ENCODE peak calls at places on chromosomes 16 and 17, in six cellular contexts. One of them, this sample, is unnamed. For H3K4me1, the result is how much of the 10 kb centered on the place peaks cover.

GRCh38 chr16:11698271-11698689 is 30.0 kb downstream of the SNN start:
- DNase-seq in right lobe of liver: no peak
- DNase-seq in HCT116: no peak
- DNase-seq in mesendoderm: no peak
- DNase-seq in CD8-positive, alpha-beta T cell: no peak
- DNase-seq in testis: no peak
- DNase-seq in this sample: no peak

GRCh38 chr16:154223-155030 is 2.0 kb downstream of the HBZ start:
- DNase-seq in right lobe of liver: peak
- DNase-seq in HCT116: no peak
- DNase-seq in mesendoderm: peak
- DNase-seq in CD8-positive, alpha-beta T cell: no peak
- DNase-seq in testis: no peak
- DNase-seq in this sample: peak

GRCh38 chr16:72794986-72795385 is 252.9 kb downstream of the ZFHX3 start:
- DNase-seq in right lobe of liver: no peak
- DNase-seq in HCT116: no peak
- DNase-seq in mesendoderm: no peak
- DNase-seq in CD8-positive, alpha-beta T cell: no peak
- DNase-seq in testis: no peak
- DNase-seq in this sample: no peak

GRCh38 chr16:69276143-69277115 is 34.7 kb upstream of the VPS4A start:
- DNase-seq in right lobe of liver: no peak
- DNase-seq in HCT116: no peak
- DNase-seq in mesendoderm: no peak
- DNase-seq in CD8-positive, alpha-beta T cell: no peak
- DNase-seq in testis: peak
- DNase-seq in this sample: peak

GRCh38 chr17:46892192-46892703 is 30.7 kb upstream of the GOSR2 start:
- DNase-seq in right lobe of liver: no peak
- DNase-seq in HCT116: no peak
- DNase-seq in mesendoderm: no peak
- DNase-seq in CD8-positive, alpha-beta T cell: no peak
- DNase-seq in testis: no peak
- DNase-seq in this sample: no peak

GRCh38 chr16:1071561-1072225 is 854 bp upstream of the SSTR5 start:
- DNase-seq in right lobe of liver: no peak
- DNase-seq in HCT116: no peak
- DNase-seq in mesendoderm: no peak
- DNase-seq in CD8-positive, alpha-beta T cell: no peak
- DNase-seq in testis: no peak
- DNase-seq in this sample: no peak

GRCh38 chr17:3935825-3936355 is 19.6 kb upstream of the P2RX1 start:
- DNase-seq in right lobe of liver: no peak
- DNase-seq in HCT116: no peak
- DNase-seq in mesendoderm: no peak
- DNase-seq in CD8-positive, alpha-beta T cell: no peak
- DNase-seq in testis: no peak
- DNase-seq in this sample: no peak

GRCh38 chr16:48612621-48613020 is 2.6 kb upstream of the N4BP1 start:
- DNase-seq in right lobe of liver: no peak
- DNase-seq in HCT116: no peak
- DNase-seq in mesendoderm: no peak
- DNase-seq in CD8-positive, alpha-beta T cell: no peak
- DNase-seq in testis: no peak
- DNase-seq in this sample: no peak

GRCh38 chr16:81004646-81005353 is 1.9 kb downstream of the CMC2 start:
- DNase-seq in right lobe of liver: no peak
- DNase-seq in HCT116: peak
- DNase-seq in mesendoderm: peak
- DNase-seq in CD8-positive, alpha-beta T cell: no peak
- DNase-seq in testis: peak
- DNase-seq in this sample: peak

GRCh38 chr17:17252149-17252810 is 15.3 kb upstream of the FLCN start:
- DNase-seq in right lobe of liver: no peak
- DNase-seq in HCT116: no peak
- DNase-seq in mesendoderm: no peak
- DNase-seq in CD8-positive, alpha-beta T cell: no peak
- DNase-seq in testis: peak
- DNase-seq in this sample: no peak

GRCh38 chr17:37576281-37576680 is 32.9 kb downstream of the SYNRG start:
- DNase-seq in right lobe of liver: no peak
- DNase-seq in HCT116: no peak
- DNase-seq in mesendoderm: no peak
- DNase-seq in CD8-positive, alpha-beta T cell: no peak
- DNase-seq in testis: no peak
- DNase-seq in this sample: no peak

GRCh38 chr17:28078443-28079229 is 36.2 kb downstream of the NLK start:
- DNase-seq in right lobe of liver: no peak
- DNase-seq in HCT116: no peak
- DNase-seq in mesendoderm: no peak
- DNase-seq in CD8-positive, alpha-beta T cell: no peak
- DNase-seq in testis: no peak
- DNase-seq in this sample: no peak

GRCh38 chr16:67137605-67138004 is 13.2 kb downstream of the B3GNT9 start:
- DNase-seq in right lobe of liver: no peak
- DNase-seq in HCT116: no peak
- DNase-seq in mesendoderm: no peak
- DNase-seq in CD8-positive, alpha-beta T cell: no peak
- DNase-seq in testis: no peak
- DNase-seq in this sample: no peak

GRCh38 chr16:23711785-23712184 is 1.2 kb downstream of the ERN2 start:
- DNase-seq in right lobe of liver: no peak
- DNase-seq in HCT116: no peak
- DNase-seq in mesendoderm: no peak
- DNase-seq in CD8-positive, alpha-beta T cell: no peak
- DNase-seq in testis: no peak
- DNase-seq in this sample: no peak

GRCh38 chr17:69269174-69269998 is 40.8 kb upstream of the ABCA10 start:
- DNase-seq in right lobe of liver: no peak
- DNase-seq in HCT116: no peak
- DNase-seq in mesendoderm: no peak
- DNase-seq in CD8-positive, alpha-beta T cell: no peak
- DNase-seq in testis: no peak
- DNase-seq in this sample: no peak

GRCh38 chr17:77546772-77547201 is 406.0 kb downstream of the SEC14L1 start:
- DNase-seq in right lobe of liver: no peak
- DNase-seq in HCT116: no peak
- DNase-seq in mesendoderm: peak
- DNase-seq in CD8-positive, alpha-beta T cell: no peak
- DNase-seq in testis: no peak
- DNase-seq in this sample: no peak

GRCh38 chr16:12329246-12329995 is 352.9 kb downstream of the SNX29 start:
- DNase-seq in right lobe of liver: no peak
- DNase-seq in HCT116: no peak
- DNase-seq in mesendoderm: no peak
- DNase-seq in CD8-positive, alpha-beta T cell: no peak
- DNase-seq in testis: no peak
- DNase-seq in this sample: peak

GRCh38 chr16:2148714-2149629 is 547 bp downstream of the RAB26 start:
- DNase-seq in right lobe of liver: peak
- DNase-seq in HCT116: no peak
- DNase-seq in mesendoderm: peak
- DNase-seq in CD8-positive, alpha-beta T cell: no peak
- DNase-seq in testis: no peak
- DNase-seq in this sample: peak
- H3K4me1 ChIP-seq in right lobe of liver: under half
- H3K4me1 ChIP-seq in HCT116: half or more
- H3K4me1 ChIP-seq in mesendoderm: under half
- H3K4me1 ChIP-seq in CD8-positive, alpha-beta T cell: half or more
- H3K4me1 ChIP-seq in testis: under half
- H3K4me1 ChIP-seq in this sample: under half

GRCh38 chr16:89334461-89334860 is 117.0 kb downstream of the ZNF778 start:
- DNase-seq in right lobe of liver: peak
- DNase-seq in HCT116: no peak
- DNase-seq in mesendoderm: no peak
- DNase-seq in CD8-positive, alpha-beta T cell: no peak
- DNase-seq in testis: no peak
- DNase-seq in this sample: no peak

GRCh38 chr16:89332248-89333245 is 115.0 kb downstream of the ZNF778 start:
- DNase-seq in right lobe of liver: no peak
- DNase-seq in HCT116: no peak
- DNase-seq in mesendoderm: no peak
- DNase-seq in CD8-positive, alpha-beta T cell: no peak
- DNase-seq in testis: no peak
- DNase-seq in this sample: no peak

GRCh38 chr16:89335803-89336485 is 118.4 kb downstream of the ZNF778 start:
- DNase-seq in right lobe of liver: peak
- DNase-seq in HCT116: no peak
- DNase-seq in mesendoderm: no peak
- DNase-seq in CD8-positive, alpha-beta T cell: no peak
- DNase-seq in testis: no peak
- DNase-seq in this sample: no peak

GRCh38 chr16:89334988-89335802 is 117.7 kb downstream of the ZNF778 start:
- DNase-seq in right lobe of liver: peak
- DNase-seq in HCT116: no peak
- DNase-seq in mesendoderm: no peak
- DNase-seq in CD8-positive, alpha-beta T cell: no peak
- DNase-seq in testis: no peak
- DNase-seq in this sample: no peak

GRCh38 chr16:89334050-89334449 is 116.5 kb downstream of the ZNF778 start:
- DNase-seq in right lobe of liver: no peak
- DNase-seq in HCT116: no peak
- DNase-seq in mesendoderm: no peak
- DNase-seq in CD8-positive, alpha-beta T cell: no peak
- DNase-seq in testis: no peak
- DNase-seq in this sample: no peak
- H3K4me1 ChIP-seq in right lobe of liver: under half
- H3K4me1 ChIP-seq in HCT116: half or more
- H3K4me1 ChIP-seq in mesendoderm: under half
- H3K4me1 ChIP-seq in CD8-positive, alpha-beta T cell: half or more
- H3K4me1 ChIP-seq in testis: under half
- H3K4me1 ChIP-seq in this sample: under half

GRCh38 chr17:50322271-50322670 is 23.7 kb upstream of the XYLT2 start:
- DNase-seq in right lobe of liver: no peak
- DNase-seq in HCT116: no peak
- DNase-seq in mesendoderm: no peak
- DNase-seq in CD8-positive, alpha-beta T cell: no peak
- DNase-seq in testis: no peak
- DNase-seq in this sample: no peak

GRCh38 chr17:50325906-50326305 is 20.0 kb upstream of the XYLT2 start:
- DNase-seq in right lobe of liver: no peak
- DNase-seq in HCT116: no peak
- DNase-seq in mesendoderm: no peak
- DNase-seq in CD8-positive, alpha-beta T cell: no peak
- DNase-seq in testis: no peak
- DNase-seq in this sample: no peak

GRCh38 chr17:50319630-50320029 is 26.3 kb upstream of the XYLT2 start:
- DNase-seq in right lobe of liver: no peak
- DNase-seq in HCT116: no peak
- DNase-seq in mesendoderm: no peak
- DNase-seq in CD8-positive, alpha-beta T cell: no peak
- DNase-seq in testis: no peak
- DNase-seq in this sample: no peak

GRCh38 chr17:50326831-50327364 is 19.0 kb upstream of the XYLT2 start:
- DNase-seq in right lobe of liver: no peak
- DNase-seq in HCT116: no peak
- DNase-seq in mesendoderm: no peak
- DNase-seq in CD8-positive, alpha-beta T cell: no peak
- DNase-seq in testis: no peak
- DNase-seq in this sample: peak

GRCh38 chr17:50323060-50323459 is 22.9 kb upstream of the XYLT2 start:
- DNase-seq in right lobe of liver: no peak
- DNase-seq in HCT116: no peak
- DNase-seq in mesendoderm: no peak
- DNase-seq in CD8-positive, alpha-beta T cell: no peak
- DNase-seq in testis: no peak
- DNase-seq in this sample: no peak
- H3K4me1 ChIP-seq in right lobe of liver: under half
- H3K4me1 ChIP-seq in HCT116: under half
- H3K4me1 ChIP-seq in mesendoderm: under half
- H3K4me1 ChIP-seq in CD8-positive, alpha-beta T cell: under half
- H3K4me1 ChIP-seq in testis: under half
- H3K4me1 ChIP-seq in this sample: under half

DNA sequence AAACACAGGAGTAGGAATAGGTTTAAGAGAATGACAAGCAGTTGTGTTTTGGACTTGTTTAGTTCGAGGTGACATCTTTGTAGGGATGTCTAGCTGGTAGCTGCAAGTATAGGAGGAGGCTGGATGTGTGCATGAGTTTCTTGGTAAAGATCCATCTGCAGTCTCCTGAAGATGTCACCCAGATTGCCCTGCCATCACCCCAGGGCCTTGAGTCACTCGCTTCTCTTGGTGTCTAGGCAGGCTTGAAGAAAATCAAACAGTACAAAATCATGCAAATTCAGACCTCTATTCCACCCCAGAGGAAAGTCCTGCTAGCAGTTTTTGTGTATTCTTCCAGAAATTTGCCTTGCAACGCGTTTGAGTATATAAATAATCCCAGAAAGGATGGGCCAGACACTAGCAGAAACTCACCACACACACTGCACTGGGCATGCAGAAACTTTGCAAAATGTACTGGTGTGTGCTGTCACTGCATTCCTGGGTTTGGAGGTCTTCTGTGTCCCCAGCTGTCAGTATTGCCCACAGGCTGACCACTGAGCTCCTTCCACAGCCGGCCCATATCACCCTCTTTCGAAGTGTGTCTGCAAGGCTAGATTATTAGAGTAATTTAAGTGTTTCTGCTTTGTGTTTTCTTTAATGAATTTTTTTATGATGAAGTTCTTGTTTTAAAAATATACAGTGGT is 51.5 kb downstream of the TENT4B start:
- DNase-seq in right lobe of liver: no peak
- DNase-seq in HCT116: no peak
- DNase-seq in mesendoderm: no peak
- DNase-seq in CD8-positive, alpha-beta T cell: no peak
- DNase-seq in testis: no peak
- DNase-seq in this sample: no peak
- H3K4me1 ChIP-seq in right lobe of liver: under half
- H3K4me1 ChIP-seq in HCT116: under half
- H3K4me1 ChIP-seq in mesendoderm: under half
- H3K4me1 ChIP-seq in CD8-positive, alpha-beta T cell: under half
- H3K4me1 ChIP-seq in testis: under half
- H3K4me1 ChIP-seq in this sample: under half

DNA sequence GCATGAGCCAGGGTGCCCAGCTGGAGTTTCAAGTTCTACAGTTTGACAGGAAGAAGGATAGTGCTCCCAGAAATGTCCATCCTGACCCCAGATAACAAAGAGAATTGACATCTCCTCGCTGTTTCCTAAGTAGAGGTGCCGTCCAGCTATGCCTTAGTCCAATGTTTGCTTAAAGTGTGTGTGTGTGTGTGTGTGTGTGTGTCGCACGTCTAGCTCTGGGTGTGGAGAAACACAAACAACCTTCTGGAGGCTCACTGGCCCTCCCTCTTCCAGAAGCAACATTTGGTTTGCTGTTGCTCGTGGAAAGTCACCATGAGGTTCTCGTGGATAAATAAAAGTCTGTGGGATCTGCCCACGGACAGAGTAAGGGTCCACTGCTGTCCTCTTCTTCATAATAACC is 22.1 kb downstream of the EMP2 start:
- DNase-seq in right lobe of liver: no peak
- DNase-seq in HCT116: no peak
- DNase-seq in mesendoderm: no peak
- DNase-seq in CD8-positive, alpha-beta T cell: no peak
- DNase-seq in testis: no peak
- DNase-seq in this sample: no peak
- H3K4me1 ChIP-seq in right lobe of liver: under half
- H3K4me1 ChIP-seq in HCT116: under half
- H3K4me1 ChIP-seq in mesendoderm: under half
- H3K4me1 ChIP-seq in CD8-positive, alpha-beta T cell: under half
- H3K4me1 ChIP-seq in testis: under half
- H3K4me1 ChIP-seq in this sample: under half